ENCODE peak calls at places on chromosomes 2 and 18, in six cellular contexts. One of them, this sample, is unnamed.

GRCh38 chr18:3262234-3263171 is 570 bp downstream of the MYL12B start:
- DNase-seq in T-helper 2 cell: peak; percentile 56
- DNase-seq in substantia nigra: no peak
- DNase-seq in SW480: peak; percentile 69
- DNase-seq in LoVo: no peak
- DNase-seq in 8988T: no peak
- DNase-seq in this sample: peak; percentile 60

GRCh38 chr18:34550156-34550555 is 159.9 kb upstream of the DTNA start:
- DNase-seq in T-helper 2 cell: no peak
- DNase-seq in substantia nigra: no peak
- DNase-seq in SW480: no peak
- DNase-seq in LoVo: no peak
- DNase-seq in 8988T: no peak
- DNase-seq in this sample: no peak

GRCh38 chr2:218002792-218003191 is at the start of gene TNS1:
- DNase-seq in T-helper 2 cell: no peak
- DNase-seq in substantia nigra: no peak
- DNase-seq in SW480: no peak
- DNase-seq in LoVo: no peak
- DNase-seq in 8988T: no peak
- DNase-seq in this sample: peak; percentile 70

GRCh38 chr2:216563646-216564045 is 65.0 kb downstream of the RPL37A start:
- DNase-seq in T-helper 2 cell: no peak
- DNase-seq in substantia nigra: no peak
- DNase-seq in SW480: no peak
- DNase-seq in LoVo: no peak
- DNase-seq in 8988T: no peak
- DNase-seq in this sample: no peak

GRCh38 chr2:198059800-198060199 is 255.4 kb downstream of the PLCL1 start:
- DNase-seq in T-helper 2 cell: no peak
- DNase-seq in substantia nigra: no peak
- DNase-seq in SW480: no peak
- DNase-seq in LoVo: no peak
- DNase-seq in 8988T: no peak
- DNase-seq in this sample: no peak

GRCh38 chr18:7856733-7857132 is 289.6 kb downstream of the PTPRM start:
- DNase-seq in T-helper 2 cell: peak; percentile 42
- DNase-seq in substantia nigra: no peak
- DNase-seq in SW480: peak; percentile 16
- DNase-seq in LoVo: no peak
- DNase-seq in 8988T: no peak
- DNase-seq in this sample: no peak

GRCh38 chr2:178241852-178242551 is 47.7 kb downstream of the OSBPL6 start:
- DNase-seq in T-helper 2 cell: no peak
- DNase-seq in substantia nigra: no peak
- DNase-seq in SW480: peak; percentile 32
- DNase-seq in LoVo: peak; percentile 24
- DNase-seq in 8988T: no peak
- DNase-seq in this sample: no peak

GRCh38 chr2:233673896-233674295 is 2.2 kb downstream of the UGT1A9 start:
- DNase-seq in T-helper 2 cell: no peak
- DNase-seq in substantia nigra: no peak
- DNase-seq in SW480: no peak
- DNase-seq in LoVo: no peak
- DNase-seq in 8988T: no peak
- DNase-seq in this sample: no peak

GRCh38 chr2:48749820-48750739 is 5.4 kb downstream of the LHCGR start:
- DNase-seq in T-helper 2 cell: no peak
- DNase-seq in substantia nigra: no peak
- DNase-seq in SW480: no peak
- DNase-seq in LoVo: no peak
- DNase-seq in 8988T: no peak
- DNase-seq in this sample: no peak

GRCh38 chr2:192286093-192286701 is 91.5 kb upstream of the TMEFF2 start:
- DNase-seq in T-helper 2 cell: no peak
- DNase-seq in substantia nigra: no peak
- DNase-seq in SW480: no peak
- DNase-seq in LoVo: peak; percentile 5
- DNase-seq in 8988T: no peak
- DNase-seq in this sample: no peak

GRCh38 chr2:56465491-56465890 is 281.7 kb downstream of the CCDC85A start:
- DNase-seq in T-helper 2 cell: no peak
- DNase-seq in substantia nigra: no peak
- DNase-seq in SW480: no peak
- DNase-seq in LoVo: no peak
- DNase-seq in 8988T: no peak
- DNase-seq in this sample: no peak

GRCh38 chr2:73028841-73029240 is 42.7 kb downstream of the SFXN5 start:
- DNase-seq in T-helper 2 cell: no peak
- DNase-seq in substantia nigra: no peak
- DNase-seq in SW480: no peak
- DNase-seq in LoVo: no peak
- DNase-seq in 8988T: no peak
- DNase-seq in this sample: no peak

GRCh38 chr2:190663839-190664238 is 15.0 kb downstream of the NAB1 start:
- DNase-seq in T-helper 2 cell: peak; percentile 67
- DNase-seq in substantia nigra: no peak
- DNase-seq in SW480: no peak
- DNase-seq in LoVo: no peak
- DNase-seq in 8988T: no peak
- DNase-seq in this sample: no peak

GRCh38 chr2:241061275-241061674 is 40.8 kb downstream of the MTERF4 start:
- DNase-seq in T-helper 2 cell: no peak
- DNase-seq in substantia nigra: no peak
- DNase-seq in SW480: no peak
- DNase-seq in LoVo: no peak
- DNase-seq in 8988T: no peak
- DNase-seq in this sample: no peak

GRCh38 chr2:15546297-15547098 is 14.6 kb downstream of the NBAS start:
- DNase-seq in T-helper 2 cell: no peak
- DNase-seq in substantia nigra: no peak
- DNase-seq in SW480: no peak
- DNase-seq in LoVo: no peak
- DNase-seq in 8988T: no peak
- DNase-seq in this sample: no peak

GRCh38 chr2:128440087-128440665 is 121.5 kb upstream of the HS6ST1 start:
- DNase-seq in T-helper 2 cell: no peak
- DNase-seq in substantia nigra: no peak
- DNase-seq in SW480: no peak
- DNase-seq in LoVo: no peak
- DNase-seq in 8988T: no peak
- DNase-seq in this sample: no peak

GRCh38 chr2:219737270-219737691 is 109.9 kb downstream of the SLC4A3 start:
- DNase-seq in T-helper 2 cell: no peak
- DNase-seq in substantia nigra: no peak
- DNase-seq in SW480: no peak
- DNase-seq in LoVo: no peak
- DNase-seq in 8988T: no peak
- DNase-seq in this sample: no peak

GRCh38 chr2:234949762-234950434 is 1.9 kb upstream of the SH3BP4 start:
- DNase-seq in T-helper 2 cell: no peak
- DNase-seq in substantia nigra: no peak
- DNase-seq in SW480: no peak
- DNase-seq in LoVo: no peak
- DNase-seq in 8988T: no peak
- DNase-seq in this sample: no peak

GRCh38 chr2:108941767-108942166 is 47.3 kb downstream of the EDAR start:
- DNase-seq in T-helper 2 cell: no peak
- DNase-seq in substantia nigra: no peak
- DNase-seq in SW480: no peak
- DNase-seq in LoVo: no peak
- DNase-seq in 8988T: no peak
- DNase-seq in this sample: no peak

GRCh38 chr2:120771556-120772208 is 36.0 kb downstream of the GLI2 start:
- DNase-seq in T-helper 2 cell: no peak
- DNase-seq in substantia nigra: no peak
- DNase-seq in SW480: peak; percentile 25
- DNase-seq in LoVo: no peak
- DNase-seq in 8988T: no peak
- DNase-seq in this sample: peak; percentile 84

GRCh38 chr2:167177196-167177595 is 288.9 kb downstream of the XIRP2 start:
- DNase-seq in T-helper 2 cell: no peak
- DNase-seq in substantia nigra: no peak
- DNase-seq in SW480: no peak
- DNase-seq in LoVo: no peak
- DNase-seq in 8988T: no peak
- DNase-seq in this sample: no peak

This sample was measured in psoas muscle.